ENCODE peak calls at places on chromosomes 2 and 18, in ten cellular contexts. R is right lobe of liver; Y is H9; U is iPS DF 6.9; M is CD8-positive, alpha-beta T cell; Q is upper lobe of right lung; S is heart left ventricle; C is naive thymus-derived CD4-positive, alpha-beta T cell; V is K562; W is neuronal stem cell. J is an unnamed sample. For H3K27me3 and H3K4me1, the result is how much of the 10 kb centered on the place peaks cover.

GRCh38 chr2:221455214-221455613 is 116.9 kb downstream of the EPHA4 start:
- DNase-seq in C (no peak), V (no peak), R (no peak), M (no peak), W (no peak), Y (no peak), Q (no peak), S (no peak), U (no peak), J (no peak)

GRCh38 chr2:216319771-216320170 is 52.5 kb downstream of the MARCHF4 start:
- DNase-seq in R (no peak), S (no peak), C (no peak), Y (peak), Q (no peak), V (no peak), W (no peak), M (no peak), U (no peak), J (no peak)

GRCh38 chr18:45275367-45276113 is 339.7 kb upstream of the SLC14A2 start:
- DNase-seq in Q (no peak), V (peak), C (no peak), U (peak), W (no peak), M (no peak), R (no peak), Y (no peak), S (no peak), J (no peak)

GRCh38 chr18:74524097-74524496 is 10.2 kb upstream of the CNDP1 start:
- DNase-seq in M (no peak), R (no peak), U (no peak), Y (peak), S (no peak), C (no peak), W (no peak), V (no peak), Q (peak), J (no peak)

GRCh38 chr2:31089645-31090044 is 48.6 kb downstream of the GALNT14 start:
- DNase-seq in Y (no peak), Q (no peak), C (no peak), S (no peak), V (no peak), M (no peak), U (no peak), R (no peak), W (no peak), J (no peak)

GRCh38 chr18:60019463-60019840 is 119.7 kb downstream of the PMAIP1 start:
- DNase-seq in R (no peak), M (no peak), S (no peak), V (no peak), C (no peak), Q (no peak), Y (no peak), W (no peak), U (no peak), J (no peak)

GRCh38 chr18:9824474-9824832 is 61.3 kb upstream of the TXNDC2 start:
- DNase-seq in W (no peak), C (no peak), S (peak), R (no peak), V (no peak), Q (no peak), M (no peak), Y (no peak), U (no peak), J (no peak)

GRCh38 chr2:11332596-11332995 is 11.8 kb downstream of the ROCK2 start:
- DNase-seq in M (no peak), C (no peak), R (no peak), W (no peak), S (no peak), Y (no peak), U (no peak), V (no peak), Q (no peak), J (no peak)

GRCh38 chr18:13217971-13218375 is 587 bp upstream of the LDLRAD4 start:
- DNase-seq in V (peak), M (no peak), U (no peak), W (no peak), Q (peak), R (peak), S (peak), Y (no peak), C (no peak), J (no peak)

DNA sequence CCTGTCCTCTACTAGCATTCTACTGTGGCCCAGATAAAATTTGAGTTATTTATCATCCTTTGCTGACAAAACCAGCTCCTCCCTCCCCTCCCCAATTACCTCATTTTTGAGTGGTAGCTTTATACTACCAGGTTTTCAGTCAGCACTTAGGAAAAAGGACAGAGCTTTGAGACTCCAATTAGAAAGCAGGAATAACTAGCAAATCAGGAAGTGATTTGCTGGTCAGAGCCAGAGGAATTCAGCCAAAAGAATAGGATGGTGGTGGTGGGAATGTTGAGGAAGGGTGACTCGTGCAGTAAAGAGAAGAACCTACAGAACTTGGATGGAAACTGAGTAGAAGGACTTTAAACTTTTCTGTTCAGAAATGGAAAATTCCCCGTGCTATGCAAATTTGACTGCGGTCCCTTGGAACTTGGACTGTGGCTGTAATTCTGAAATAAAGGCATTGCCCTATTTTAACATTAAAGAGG is 3.7 kb downstream of the MYL12B start:
- DNase-seq in C (no peak), U (no peak), W (no peak), Y (no peak), V (no peak), S (no peak), Q (no peak), M (no peak), R (no peak), J (no peak)
- H3K27ac ChIP-seq in C (peak), U (no peak), W (no peak), Y (no peak), V (peak), S (no peak), Q (no peak), M (no peak), R (peak), J (no peak)

GRCh38 chr18:48137354-48138208 is 207.1 kb upstream of the SMAD2 start:
- DNase-seq in R (no peak), U (no peak), W (no peak), Q (no peak), V (no peak), M (no peak), S (no peak), C (no peak), Y (no peak), J (no peak)
- H3K27me3 ChIP-seq in R (under half), U (under half), W (under half), Q (under half), V (under half), M (under half), S (under half), C (under half), Y (under half), J (under half)

GRCh38 chr2:23688486-23689130 is 238.3 kb downstream of the ATAD2B start:
- DNase-seq in Y (no peak), M (no peak), W (no peak), U (no peak), C (no peak), S (no peak), V (no peak), Q (no peak), R (no peak), J (no peak)

GRCh38 chr2:23686405-23687029 is 240.4 kb downstream of the ATAD2B start:
- DNase-seq in S (no peak), U (no peak), V (no peak), M (no peak), R (no peak), Q (no peak), W (no peak), Y (no peak), C (no peak), J (no peak)

GRCh38 chr2:23689131-23689700 is 237.7 kb downstream of the ATAD2B start:
- DNase-seq in S (no peak), W (no peak), V (no peak), M (no peak), U (no peak), R (peak), C (no peak), Q (no peak), Y (no peak), J (no peak)

GRCh38 chr2:23687214-23687613 is 239.7 kb downstream of the ATAD2B start:
- DNase-seq in Y (no peak), U (no peak), W (no peak), C (no peak), M (no peak), R (no peak), Q (no peak), S (no peak), V (no peak), J (no peak)

GRCh38 chr2:23687713-23688112 is 239.2 kb downstream of the ATAD2B start:
- DNase-seq in S (no peak), V (no peak), U (no peak), R (no peak), M (no peak), C (no peak), W (no peak), Y (no peak), Q (no peak), J (no peak)
- H3K4me1 ChIP-seq in S (under half), V (under half), U (under half), R (under half), M (under half), C (under half), W (under half), Y (under half), Q (under half), J (under half)

GRCh38 chr2:241814571-241815476 is 5.8 kb downstream of the NEU4 start:
- DNase-seq in R (no peak), M (no peak), U (no peak), Q (peak), V (no peak), S (no peak), C (no peak), W (no peak), Y (no peak), J (peak)
- H3K27ac ChIP-seq in R (no peak), M (no peak), U (no peak), Q (no peak), V (no peak), S (no peak), C (no peak), W (no peak), Y (no peak), J (no peak)

GRCh38 chr2:224319756-224320155 is 82.2 kb downstream of the FAM124B start:
- DNase-seq in C (no peak), Q (no peak), Y (no peak), R (no peak), W (no peak), U (no peak), V (no peak), M (no peak), S (no peak), J (no peak)

GRCh38 chr2:224325941-224326340 is 76.0 kb downstream of the FAM124B start:
- DNase-seq in Q (no peak), R (no peak), V (no peak), W (no peak), C (no peak), M (no peak), S (no peak), Y (no peak), U (no peak), J (no peak)

GRCh38 chr2:224328798-224329197 is 73.1 kb downstream of the FAM124B start:
- DNase-seq in U (no peak), C (no peak), V (no peak), W (no peak), S (no peak), Y (no peak), M (no peak), Q (no peak), R (no peak), J (no peak)

DNA sequence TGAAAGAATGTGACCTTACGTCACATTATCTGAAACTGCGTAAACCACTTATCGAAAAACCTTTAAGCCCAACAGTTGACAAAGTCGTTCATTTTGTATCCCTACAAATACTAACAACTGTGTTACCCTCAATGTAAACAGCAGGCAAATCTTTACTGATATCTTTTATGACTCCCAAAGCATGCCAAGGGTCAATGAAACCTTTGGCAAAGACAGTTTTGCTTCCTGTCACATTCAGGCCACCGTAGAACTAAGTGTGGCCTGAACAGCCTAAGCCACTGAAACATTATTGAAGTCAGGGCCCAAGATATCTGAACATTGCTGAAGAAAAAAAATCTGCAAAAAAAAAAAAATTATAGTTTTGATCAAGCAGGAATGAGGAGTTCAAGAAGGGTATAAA is 77.3 kb downstream of the FAM124B start:
- DNase-seq in V (no peak), U (no peak), R (no peak), C (no peak), W (no peak), M (no peak), Q (no peak), S (no peak), Y (no peak), J (no peak)
- H3K27me3 ChIP-seq in V (under half), U (under half), R (under half), C (under half), W (under half), M (under half), Q (under half), S (under half), Y (under half), J (under half)

DNA sequence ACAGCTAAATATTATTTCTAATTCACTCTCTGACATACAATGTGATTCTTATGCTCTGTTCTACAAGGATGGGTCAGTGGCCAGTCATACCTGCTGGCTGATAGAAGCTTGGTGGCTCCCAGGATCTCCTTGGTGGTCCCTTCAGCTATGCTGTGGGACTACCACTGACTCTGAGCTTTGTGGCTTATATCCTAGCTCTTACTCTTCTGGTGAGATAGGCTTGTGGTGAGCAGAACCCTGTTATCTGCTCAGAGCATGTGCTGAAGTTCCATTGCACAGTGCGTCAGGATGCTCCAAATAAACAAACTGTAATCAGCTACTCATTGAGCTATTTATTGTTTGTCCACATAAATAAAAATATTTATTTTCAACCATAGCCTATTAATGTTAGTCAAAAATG is 51.7 kb downstream of the MFSD6 start:
- DNase-seq in Q (no peak), U (no peak), R (no peak), C (no peak), W (no peak), Y (no peak), M (no peak), S (no peak), V (peak), J (no peak)
- H3K4me1 ChIP-seq in Q (under half), U (under half), R (under half), C (under half), W (under half), Y (under half), M (under half), S (under half), V (half or more), J (under half)

DNA sequence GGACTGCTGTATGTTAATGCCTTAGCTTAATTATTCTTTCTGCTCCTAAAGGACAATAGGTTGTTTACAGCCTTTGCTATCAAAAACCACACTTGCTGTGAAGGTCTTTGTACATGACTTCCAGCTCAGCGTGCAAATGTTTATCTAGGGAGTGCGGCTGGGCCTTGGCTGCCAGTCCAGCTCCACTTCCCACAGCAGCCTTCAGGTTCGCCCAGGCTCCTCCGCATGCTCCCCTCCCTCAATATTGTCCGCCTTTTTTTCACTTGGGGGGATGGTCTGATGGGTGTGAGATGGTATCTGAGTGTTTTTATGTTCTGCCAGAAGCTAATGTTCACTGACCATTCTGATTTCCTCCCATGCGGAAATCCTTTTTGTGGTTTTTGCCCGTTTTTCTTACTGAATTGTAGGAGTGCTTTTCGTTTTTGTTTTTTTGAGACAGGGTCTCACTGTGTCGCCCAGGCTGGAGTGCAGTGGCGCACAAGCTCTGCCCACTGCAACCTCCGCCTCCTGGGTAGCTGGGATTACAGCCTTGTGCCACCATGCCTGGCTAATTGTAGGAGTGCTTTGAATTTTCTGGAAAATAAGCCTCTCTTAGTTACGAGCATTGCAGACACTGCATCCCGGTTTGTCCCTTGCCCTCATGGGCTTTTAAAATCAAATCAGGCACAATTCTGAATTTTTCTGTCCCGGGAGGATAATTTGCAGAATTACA is 28.8 kb downstream of the SH3BP4 start:
- DNase-seq in Y (no peak), S (no peak), U (no peak), R (peak), C (peak), W (no peak), V (no peak), Q (no peak), M (no peak), J (no peak)
- H3K27ac ChIP-seq in Y (peak), S (peak), U (no peak), R (peak), C (no peak), W (peak), V (no peak), Q (peak), M (no peak), J (peak)

GRCh38 chr2:46537046-46537445 is 57.7 kb downstream of the TMEM247 start:
- DNase-seq in Y (no peak), U (no peak), W (no peak), Q (no peak), C (no peak), M (no peak), V (no peak), R (no peak), S (no peak), J (no peak)

GRCh38 chr2:46538393-46538792 is 59.0 kb downstream of the TMEM247 start:
- DNase-seq in V (no peak), W (no peak), M (no peak), Q (no peak), Y (no peak), S (no peak), C (no peak), U (no peak), R (no peak), J (no peak)

GRCh38 chr2:46539327-46540276 is 60.2 kb downstream of the TMEM247 start:
- DNase-seq in R (no peak), S (no peak), V (no peak), C (no peak), U (no peak), W (no peak), Y (no peak), Q (no peak), M (no peak), J (no peak)

GRCh38 chr2:46535360-46535759 is 56.0 kb downstream of the TMEM247 start:
- DNase-seq in W (no peak), S (no peak), C (no peak), M (peak), Q (no peak), U (no peak), R (no peak), V (no peak), Y (no peak), J (no peak)

GRCh38 chr2:46537624-46538023 is 58.3 kb downstream of the TMEM247 start:
- DNase-seq in S (no peak), M (no peak), C (no peak), W (no peak), U (no peak), V (no peak), Q (no peak), Y (no peak), R (no peak), J (no peak)
- H3K27me3 ChIP-seq in S (under half), M (under half), C (under half), W (under half), U (under half), V (under half), Q (under half), Y (under half), R (under half), J (under half)

J was measured in ascending aorta.